ENCODE peak calls at places on chromosome 3, in ten cellular contexts. O, H, Q, Y, T, R, A, B, L and J are unnamed samples.

GRCh38 chr3:33211444-33211843 is 7.2 kb downstream of the SUSD5 start:
- DNase-seq in R (no peak), B (no peak), Q (no peak), O (no peak), L (no peak), T (no peak), H (no peak), Y (no peak), A (no peak), J (no peak)

GRCh38 chr3:73954506-73954905 is 329.8 kb upstream of the PDZRN3 start:
- DNase-seq in L (no peak), H (no peak), Q (no peak), O (no peak), R (no peak), B (no peak), A (no peak), T (no peak), Y (no peak), J (no peak)

GRCh38 chr3:154421067-154421466 is 8.9 kb downstream of the GPR149 start:
- DNase-seq in A (no peak), R (no peak), Y (no peak), Q (no peak), O (no peak), L (no peak), B (peak), T (peak), H (no peak), J (no peak)

GRCh38 chr3:157112536-157112935 is 47.4 kb downstream of the CCNL1 start:
- DNase-seq in O (no peak), A (no peak), T (no peak), L (no peak), R (no peak), Y (no peak), B (no peak), H (no peak), Q (no peak), J (no peak)

GRCh38 chr3:172635588-172635987 is 75.3 kb downstream of the NCEH1 start:
- DNase-seq in T (no peak), R (no peak), Q (no peak), B (no peak), H (no peak), A (no peak), Y (no peak), O (no peak), L (no peak), J (no peak)

GRCh38 chr3:110667216-110667615 is 404.4 kb upstream of the NECTIN3 start:
- DNase-seq in O (no peak), R (no peak), H (no peak), Y (no peak), B (no peak), L (no peak), A (no peak), Q (no peak), T (no peak), J (no peak)

GRCh38 chr3:124873241-124873640 is 13.9 kb downstream of the ITGB5 start:
- DNase-seq in R (no peak), O (no peak), A (no peak), Y (no peak), T (no peak), L (no peak), Q (no peak), B (no peak), H (no peak), J (no peak)

GRCh38 chr3:69090021-69090420 is 5.3 kb downstream of the ARL6IP5 start:
- DNase-seq in L (no peak), Y (no peak), R (no peak), T (no peak), O (no peak), A (no peak), Q (no peak), B (no peak), H (no peak), J (no peak)

GRCh38 chr3:138812806-138813205 is 21.9 kb downstream of the PIK3CB start:
- DNase-seq in Q (no peak), A (no peak), L (no peak), T (no peak), O (no peak), Y (no peak), H (no peak), R (no peak), B (no peak), J (no peak)

GRCh38 chr3:174495928-174496327 is 363.2 kb upstream of the NAALADL2 start:
- DNase-seq in A (no peak), Y (no peak), B (no peak), L (no peak), R (no peak), T (no peak), H (no peak), Q (no peak), O (no peak), J (no peak)

GRCh38 chr3:125129512-125129962 is 73.7 kb upstream of the HEG1 start:
- DNase-seq in H (peak), A (no peak), R (no peak), L (no peak), Y (no peak), Q (no peak), T (no peak), B (peak), O (no peak), J (peak)

GRCh38 chr3:171417813-171418212 is 42.4 kb downstream of the TNIK start:
- DNase-seq in H (peak), T (no peak), R (no peak), A (no peak), Y (no peak), B (no peak), Q (no peak), L (no peak), O (no peak), J (no peak)

GRCh38 chr3:149816986-149817385 is 4.0 kb downstream of the RNF13 start:
- DNase-seq in T (no peak), Y (no peak), Q (no peak), A (no peak), B (no peak), O (no peak), H (no peak), R (peak), L (no peak), J (no peak)